ENCODE peak calls at places on chromosomes 2 and 18, in eight cellular contexts. I is hepatocyte, N is progenitor cell of endocrine pancreas, M is prostate gland, Y is foreskin keratinocyte, K is fibroblast of mammary gland, X is endothelial cell, U is GM10248. F is an unnamed sample.

GRCh38 chr2:97011977-97012569 is 25.7 kb upstream of the FAM178B start:
- DNase-seq in U (peak), Y (peak), X (peak), N (no peak), I (peak), K (peak), M (peak), F (peak)

GRCh38 chr2:85503611-85504433 is 35.1 kb upstream of the MAT2A start:
- DNase-seq in N (no peak), Y (peak), K (peak), M (no peak), X (no peak), U (no peak), I (no peak), F (no peak)

GRCh38 chr2:77169426-77169825 is 352.8 kb downstream of the LRRTM4 start:
- DNase-seq in N (no peak), X (no peak), Y (no peak), K (no peak), U (no peak), M (no peak), I (no peak), F (no peak)

GRCh38 chr2:226644342-226644957 is 155.2 kb downstream of the IRS1 start:
- DNase-seq in K (peak), Y (peak), N (no peak), I (no peak), X (no peak), U (no peak), M (no peak), F (no peak)

GRCh38 chr18:48888681-48889080 is 62.1 kb downstream of the SMAD7 start:
- DNase-seq in M (no peak), X (no peak), K (no peak), U (no peak), Y (no peak), N (no peak), I (no peak), F (no peak)

GRCh38 chr2:71923887-71924533 is 223.7 kb downstream of the CYP26B1 start:
- DNase-seq in X (peak), U (peak), M (peak), I (peak), N (peak), Y (peak), K (peak), F (peak)

GRCh38 chr2:118845843-118846666 is 1.4 kb downstream of the EN1 start:
- DNase-seq in M (no peak), U (no peak), Y (no peak), K (no peak), X (peak), I (no peak), N (no peak), F (no peak)

GRCh38 chr2:172921538-172922236 is 154.0 kb upstream of the MAP3K20 start:
- DNase-seq in I (peak), Y (peak), N (no peak), U (no peak), X (no peak), K (peak), M (no peak), F (no peak)

GRCh38 chr2:204272089-204272488 is 273.2 kb upstream of the PARD3B start:
- DNase-seq in I (no peak), X (no peak), U (no peak), N (no peak), M (no peak), K (no peak), Y (no peak), F (peak)

GRCh38 chr2:14681608-14682007 is 49.1 kb downstream of the LRATD1 start:
- DNase-seq in U (no peak), N (no peak), I (no peak), Y (no peak), K (no peak), M (no peak), X (no peak), F (no peak)

GRCh38 chr2:158024288-158024898 is 77.3 kb upstream of the UPP2 start:
- DNase-seq in K (peak), X (peak), U (peak), M (peak), I (peak), Y (no peak), N (peak), F (no peak)

GRCh38 chr18:76979906-76980305 is 152.7 kb downstream of the MBP start:
- DNase-seq in N (no peak), X (no peak), M (no peak), Y (no peak), K (no peak), I (no peak), U (no peak), F (no peak)

GRCh38 chr2:154447727-154448418 is 250.6 kb upstream of the KCNJ3 start:
- DNase-seq in Y (no peak), N (no peak), M (no peak), K (no peak), X (no peak), I (peak), U (no peak), F (no peak)

GRCh38 chr2:121699421-121700328 is 37.0 kb downstream of the NIFK start:
- DNase-seq in M (peak), X (no peak), Y (peak), I (peak), K (peak), U (peak), N (no peak), F (peak)

GRCh38 chr2:199452200-199452990 is 5.3 kb downstream of the SATB2 start:
- DNase-seq in N (no peak), U (no peak), M (no peak), Y (no peak), I (no peak), K (peak), X (no peak), F (no peak)

GRCh38 chr18:7754725-7755181 is 187.6 kb downstream of the PTPRM start:
- DNase-seq in X (no peak), I (peak), K (no peak), M (peak), U (no peak), N (no peak), Y (no peak), F (peak)

GRCh38 chr2:125095826-125096225 is 1070.7 kb downstream of the CNTNAP5 start:
- DNase-seq in N (no peak), U (no peak), X (no peak), I (no peak), M (no peak), K (no peak), Y (no peak), F (no peak)

GRCh38 chr2:219459460-219460311 is 25.0 kb downstream of the SPEG start:
- DNase-seq in N (peak), I (peak), K (peak), X (peak), U (peak), Y (no peak), M (peak), F (no peak)

GRCh38 chr2:172640389-172640788 is 84.5 kb downstream of the PDK1 start:
- DNase-seq in U (no peak), X (no peak), M (no peak), I (no peak), Y (no peak), K (peak), N (no peak), F (no peak)

GRCh38 chr2:150011336-150011735 is 423.8 kb upstream of the MMADHC start:
- DNase-seq in X (no peak), I (no peak), M (no peak), U (no peak), Y (no peak), N (no peak), K (peak), F (no peak)

GRCh38 chr2:37684809-37685208 is 13.4 kb upstream of the CDC42EP3 start:
- DNase-seq in I (no peak), N (no peak), X (no peak), K (no peak), M (no peak), U (no peak), Y (no peak), F (no peak)

GRCh38 chr18:26621161-26622026 is 73.0 kb upstream of the KCTD1 start:
- DNase-seq in Y (peak), U (peak), K (peak), M (peak), I (peak), N (peak), X (peak), F (no peak)
- TF ChIP-seq CTCF in Y (peak), U (peak), K (peak), M (peak), I (peak), N (peak), X (peak), F (peak)

DNA sequence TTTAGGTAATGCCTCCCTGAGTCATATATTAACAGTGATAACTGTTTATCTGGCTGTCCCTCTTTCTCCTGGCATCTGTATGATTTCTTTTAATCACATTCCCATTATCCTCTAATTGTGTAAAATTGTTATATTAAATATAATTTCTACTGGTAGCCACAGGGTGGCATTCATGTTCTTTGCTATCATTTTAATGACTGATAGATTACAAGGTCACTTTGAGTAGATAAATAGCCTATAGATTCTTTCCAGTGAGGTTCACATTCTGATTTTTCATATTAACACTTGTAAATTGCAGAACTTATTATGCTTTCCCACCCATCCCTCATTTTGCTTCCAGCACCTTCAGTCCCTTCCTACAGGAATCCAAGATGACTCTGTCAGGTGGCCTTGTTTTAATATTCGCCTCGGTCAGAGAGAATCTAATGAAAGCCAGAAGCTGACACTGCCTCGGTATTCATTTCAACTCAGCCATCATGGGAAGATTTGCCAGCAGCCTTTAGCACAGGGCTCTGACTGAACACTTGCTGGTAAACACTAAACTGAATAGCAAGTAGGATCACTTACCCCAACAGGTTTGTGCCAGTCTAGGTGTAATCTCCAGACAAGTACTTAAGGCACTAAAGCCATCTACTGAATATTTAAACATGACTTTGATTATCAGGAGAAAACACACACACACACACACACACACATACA is 101.2 kb upstream of the FSHR start:
- DNase-seq in K (peak), Y (no peak), I (peak), X (no peak), M (peak), U (no peak), N (no peak), F (no peak)
- TF ChIP-seq CTCF in K (peak), Y (peak), I (peak), X (no peak), M (peak), U (no peak), N (no peak), F (peak)

DNA sequence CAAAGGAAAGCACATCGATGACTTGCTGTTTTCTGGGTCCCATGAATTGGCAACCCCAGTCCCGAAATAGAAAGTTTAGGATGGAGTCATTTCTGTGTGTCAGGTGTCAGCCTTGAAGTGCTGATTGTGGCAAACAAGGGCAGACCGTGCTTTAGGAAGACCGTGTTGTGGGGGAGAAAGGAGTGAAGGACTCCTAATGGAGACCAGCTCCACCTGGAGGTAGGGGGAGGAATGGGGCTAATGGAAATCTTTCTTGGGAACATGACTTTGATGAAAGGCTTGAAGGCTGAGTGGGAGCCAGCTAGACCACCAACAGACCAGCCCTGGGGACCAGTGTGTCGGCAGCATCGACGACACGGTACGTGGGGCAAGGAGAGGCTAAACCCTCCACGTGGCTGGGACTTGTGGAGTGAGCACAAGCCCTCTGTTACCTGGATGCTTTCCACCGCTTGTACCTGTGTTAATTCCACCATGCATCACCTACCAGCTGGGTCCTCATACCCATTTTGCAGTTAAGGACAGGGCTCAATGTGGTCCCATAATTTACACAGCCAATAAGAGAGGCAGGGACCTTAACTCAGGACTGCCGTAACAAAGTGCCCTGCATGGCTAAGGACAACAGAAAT is 104.2 kb downstream of the SH3BP4 start:
- DNase-seq in X (peak), K (peak), M (no peak), N (no peak), I (peak), U (no peak), Y (peak), F (no peak)
- TF ChIP-seq CTCF in X (peak), K (peak), M (peak), N (peak), I (peak), U (no peak), Y (peak), F (peak)

DNA sequence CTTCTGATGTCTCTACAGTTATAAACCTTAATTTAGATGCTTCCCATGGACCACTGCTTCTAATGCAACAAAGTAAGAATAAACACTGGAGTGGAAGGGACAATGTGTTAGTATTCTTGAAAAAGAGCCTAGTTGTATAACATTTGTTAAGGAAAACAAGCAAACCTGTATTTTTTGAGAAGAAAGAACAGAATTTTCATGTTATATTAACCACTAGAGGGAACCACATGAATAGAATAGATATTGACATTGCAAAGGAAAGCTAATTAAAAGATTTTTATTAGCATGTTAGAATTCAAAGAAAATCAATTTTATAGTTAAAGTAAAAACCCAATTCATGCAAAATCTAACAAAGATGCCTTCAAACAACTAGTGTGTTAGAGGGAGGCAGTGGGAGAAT is 151.2 kb upstream of the BARD1 start:
- DNase-seq in I (no peak), X (no peak), M (no peak), N (no peak), U (no peak), Y (peak), K (peak), F (no peak)
- TF ChIP-seq CTCF in I (peak), X (no peak), M (peak), N (peak), U (no peak), Y (peak), K (peak), F (peak)

DNA sequence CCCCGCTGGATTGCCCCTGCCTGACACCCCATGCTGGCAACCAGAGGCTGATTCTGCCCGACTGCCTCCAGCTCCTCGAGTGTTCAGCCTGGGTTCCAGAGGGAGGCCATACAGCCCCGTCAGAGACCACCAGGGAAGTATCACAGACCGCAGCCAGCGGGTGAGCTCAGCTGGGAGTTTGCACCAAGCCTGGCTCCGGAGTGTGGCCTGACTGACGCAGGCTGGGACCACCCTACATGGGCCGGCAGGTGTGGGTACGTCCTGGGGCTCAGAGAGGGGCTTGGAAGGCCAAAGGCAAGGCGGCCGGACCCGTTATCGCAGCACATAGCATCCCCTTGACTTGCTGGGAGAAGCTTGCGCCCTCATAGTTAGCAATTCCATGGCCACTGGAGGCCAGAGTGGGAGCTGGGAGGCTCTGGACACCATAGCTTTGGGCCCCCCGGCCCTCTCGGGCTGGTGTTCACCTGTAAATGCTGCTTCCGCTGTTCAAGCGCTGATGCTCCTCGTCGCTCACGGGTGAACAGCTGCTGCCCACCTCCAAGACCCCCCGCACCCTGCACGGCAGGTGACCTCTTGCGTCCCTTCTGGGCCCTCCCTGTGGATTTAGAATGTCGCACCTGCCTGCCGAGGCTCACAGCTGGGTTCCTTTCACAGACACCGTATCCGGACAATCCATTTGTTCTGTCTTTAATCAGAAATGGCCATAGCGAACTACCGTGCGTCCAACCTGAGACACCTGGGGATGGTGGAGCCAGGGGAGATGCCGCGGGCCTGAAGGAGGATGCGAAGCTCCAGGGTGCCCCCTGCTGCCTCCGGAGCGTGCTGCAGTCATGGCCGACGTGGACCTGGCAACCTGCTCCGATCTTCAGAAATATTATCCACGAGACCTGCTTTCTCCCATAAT is 31.2 kb upstream of the SLC66A3 start:
- DNase-seq in Y (peak), X (peak), I (peak), K (peak), U (peak), M (peak), N (peak), F (no peak)
- TF ChIP-seq CTCF in Y (peak), X (peak), I (peak), K (peak), U (peak), M (peak), N (peak), F (peak)

GRCh38 chr2:236745420-236746210 is 176.0 kb downstream of the ACKR3 start:
- DNase-seq in Y (peak), M (peak), U (no peak), X (no peak), N (peak), K (peak), I (peak), F (peak)
- TF ChIP-seq CTCF in Y (peak), M (peak), U (no peak), X (no peak), N (no peak), K (no peak), I (no peak), F (no peak)